ENCODE peak calls at places on chromosomes 6 and 20, in ten cellular contexts. P, A, K, R, W, U, E, O, G and H are unnamed samples. For H3K4me1 and H3K27me3, the result is how much of the 10 kb centered on the place peaks cover.

GRCh38 chr6:3208775-3209113 is 18.7 kb downstream of the TUBB2B start:
- DNase-seq in P (no peak), A (no peak), K (no peak), R (no peak), W (no peak), U (no peak), E (no peak), O (no peak), G (no peak), H (no peak)

GRCh38 chr20:51889466-51889865 is 87.1 kb upstream of the SALL4 start:
- DNase-seq in P (no peak), A (no peak), K (no peak), R (no peak), W (no peak), U (peak), E (no peak), O (no peak), G (no peak), H (no peak)

GRCh38 chr20:48620486-48621255 is 207.1 kb downstream of the PREX1 start:
- DNase-seq in P (peak), A (peak), K (peak), R (peak), W (peak), U (peak), E (peak), O (peak), G (peak), H (peak)

GRCh38 chr6:32935551-32936246 is 5.1 kb downstream of the HLA-DMB start:
- DNase-seq in P (no peak), A (no peak), K (no peak), R (no peak), W (no peak), U (no peak), E (no peak), O (no peak), G (no peak), H (no peak)

GRCh38 chr6:100185615-100186014 is 191.6 kb upstream of the MCHR2 start:
- DNase-seq in P (no peak), A (no peak), K (no peak), R (no peak), W (no peak), U (no peak), E (no peak), O (no peak), G (no peak), H (no peak)

GRCh38 chr6:139757766-139758655 is 383.6 kb upstream of the CITED2 start:
- DNase-seq in P (peak), A (peak), K (no peak), R (no peak), W (no peak), U (no peak), E (peak), O (no peak), G (no peak), H (peak)

GRCh38 chr6:159259726-159260125 is 90.5 kb downstream of the FNDC1 start:
- DNase-seq in P (no peak), A (no peak), K (no peak), R (no peak), W (no peak), U (no peak), E (peak), O (no peak), G (no peak), H (no peak)

GRCh38 chr20:59192533-59192896 is 28.9 kb downstream of the ZNF831 start:
- DNase-seq in P (no peak), A (no peak), K (peak), R (no peak), W (no peak), U (no peak), E (no peak), O (no peak), G (no peak), H (no peak)

GRCh38 chr6:112563368-112563767 is 216.2 kb downstream of the RFPL4B start:
- DNase-seq in P (peak), A (peak), K (no peak), R (no peak), W (peak), U (no peak), E (peak), O (no peak), G (peak), H (no peak)

GRCh38 chr6:7134999-7135735 is 27.4 kb downstream of the RREB1 start:
- DNase-seq in P (no peak), A (no peak), K (no peak), R (no peak), W (no peak), U (peak), E (no peak), O (no peak), G (no peak), H (no peak)

GRCh38 chr20:2890743-2891142 is 17.5 kb downstream of the PTPRA start:
- DNase-seq in P (peak), A (peak), K (no peak), R (peak), W (peak), U (no peak), E (peak), O (no peak), G (no peak), H (no peak)

GRCh38 chr6:142313284-142313683 is 11.5 kb downstream of the ADGRG6 start:
- DNase-seq in P (peak), A (peak), K (no peak), R (no peak), W (peak), U (no peak), E (peak), O (no peak), G (no peak), H (no peak)

GRCh38 chr6:106194949-106195919 is 109.1 kb downstream of the PRDM1 start:
- DNase-seq in P (peak), A (peak), K (no peak), R (peak), W (no peak), U (no peak), E (peak), O (peak), G (no peak), H (no peak)

GRCh38 chr20:53850318-53850717 is 220.1 kb downstream of the BCAS1 start:
- DNase-seq in P (no peak), A (no peak), K (no peak), R (no peak), W (no peak), U (no peak), E (no peak), O (no peak), G (no peak), H (no peak)

GRCh38 chr20:34573541-34573940 is 15.0 kb downstream of the MAP1LC3A start:
- DNase-seq in P (no peak), A (no peak), K (no peak), R (no peak), W (no peak), U (no peak), E (no peak), O (no peak), G (no peak), H (no peak)

GRCh38 chr6:80331522-80331921 is 225.1 kb downstream of the BCKDHB start:
- DNase-seq in P (no peak), A (no peak), K (no peak), R (no peak), W (no peak), U (peak), E (no peak), O (no peak), G (no peak), H (no peak)

GRCh38 chr20:49635171-49635570 is 67.2 kb upstream of the PTGIS start:
- DNase-seq in P (no peak), A (no peak), K (peak), R (no peak), W (no peak), U (no peak), E (no peak), O (no peak), G (peak), H (peak)

GRCh38 chr6:16305246-16305725 is 66.9 kb downstream of the GMPR start:
- DNase-seq in P (no peak), A (no peak), K (no peak), R (no peak), W (no peak), U (no peak), E (no peak), O (no peak), G (no peak), H (no peak)

GRCh38 chr20:9269280-9269971 is 200.5 kb downstream of the PLCB4 start:
- DNase-seq in P (peak), A (peak), K (no peak), R (no peak), W (no peak), U (no peak), E (peak), O (no peak), G (no peak), H (no peak)

GRCh38 chr20:61528591-61528990 is 276.5 kb downstream of the CDH4 start:
- DNase-seq in P (no peak), A (no peak), K (no peak), R (no peak), W (no peak), U (no peak), E (no peak), O (no peak), G (no peak), H (no peak)

GRCh38 chr20:22055981-22056380 is 350.5 kb downstream of the PAX1 start:
- DNase-seq in P (no peak), A (no peak), K (no peak), R (no peak), W (no peak), U (no peak), E (no peak), O (no peak), G (no peak), H (no peak)

GRCh38 chr6:131733376-131734016 is 22.7 kb upstream of the CTAGE9 start:
- DNase-seq in P (peak), A (peak), K (no peak), R (no peak), W (peak), U (no peak), E (peak), O (no peak), G (no peak), H (peak)

GRCh38 chr6:139152088-139152891 is 17.4 kb downstream of the HECA start:
- DNase-seq in P (peak), A (peak), K (no peak), R (no peak), W (peak), U (no peak), E (no peak), O (no peak), G (no peak), H (no peak)

GRCh38 chr6:14552891-14553290 is 435.3 kb downstream of the CD83 start:
- DNase-seq in P (no peak), A (no peak), K (no peak), R (no peak), W (no peak), U (no peak), E (no peak), O (no peak), G (no peak), H (no peak)

GRCh38 chr20:12047838-12048432 is 130.2 kb downstream of the BTBD3 start:
- DNase-seq in P (peak), A (peak), K (no peak), R (no peak), W (peak), U (no peak), E (peak), O (no peak), G (no peak), H (no peak)

GRCh38 chr20:13220857-13221297 is at the start of gene ISM1:
- DNase-seq in P (no peak), A (peak), K (no peak), R (no peak), W (no peak), U (peak), E (peak), O (no peak), G (peak), H (peak)

GRCh38 chr6:40307712-40308111 is 279.5 kb downstream of the LRFN2 start:
- DNase-seq in P (no peak), A (no peak), K (no peak), R (no peak), W (no peak), U (no peak), E (no peak), O (no peak), G (no peak), H (no peak)

GRCh38 chr6:165231581-165232276 is 77.7 kb downstream of the C6orf118 start:
- DNase-seq in P (no peak), A (peak), K (no peak), R (no peak), W (no peak), U (peak), E (peak), O (peak), G (peak), H (no peak)

GRCh38 chr6:167141667-167142432 is 15.9 kb downstream of the GPR31 start:
- DNase-seq in P (no peak), A (no peak), K (peak), R (peak), W (peak), U (peak), E (peak), O (peak), G (peak), H (no peak)

GRCh38 chr20:1377984-1378742 is 14.7 kb downstream of the FKBP1A start:
- DNase-seq in P (peak), A (peak), K (no peak), R (peak), W (peak), U (no peak), E (peak), O (peak), G (no peak), H (no peak)

GRCh38 chr20:1376007-1376406 is 16.8 kb downstream of the FKBP1A start:
- DNase-seq in P (no peak), A (no peak), K (peak), R (no peak), W (no peak), U (no peak), E (no peak), O (no peak), G (no peak), H (no peak)

GRCh38 chr20:1375515-1375914 is 17.3 kb downstream of the FKBP1A start:
- DNase-seq in P (peak), A (peak), K (peak), R (no peak), W (peak), U (no peak), E (peak), O (no peak), G (no peak), H (no peak)

GRCh38 chr20:1377341-1377871 is 15.4 kb downstream of the FKBP1A start:
- DNase-seq in P (no peak), A (no peak), K (peak), R (no peak), W (peak), U (no peak), E (no peak), O (no peak), G (no peak), H (no peak)

DNA sequence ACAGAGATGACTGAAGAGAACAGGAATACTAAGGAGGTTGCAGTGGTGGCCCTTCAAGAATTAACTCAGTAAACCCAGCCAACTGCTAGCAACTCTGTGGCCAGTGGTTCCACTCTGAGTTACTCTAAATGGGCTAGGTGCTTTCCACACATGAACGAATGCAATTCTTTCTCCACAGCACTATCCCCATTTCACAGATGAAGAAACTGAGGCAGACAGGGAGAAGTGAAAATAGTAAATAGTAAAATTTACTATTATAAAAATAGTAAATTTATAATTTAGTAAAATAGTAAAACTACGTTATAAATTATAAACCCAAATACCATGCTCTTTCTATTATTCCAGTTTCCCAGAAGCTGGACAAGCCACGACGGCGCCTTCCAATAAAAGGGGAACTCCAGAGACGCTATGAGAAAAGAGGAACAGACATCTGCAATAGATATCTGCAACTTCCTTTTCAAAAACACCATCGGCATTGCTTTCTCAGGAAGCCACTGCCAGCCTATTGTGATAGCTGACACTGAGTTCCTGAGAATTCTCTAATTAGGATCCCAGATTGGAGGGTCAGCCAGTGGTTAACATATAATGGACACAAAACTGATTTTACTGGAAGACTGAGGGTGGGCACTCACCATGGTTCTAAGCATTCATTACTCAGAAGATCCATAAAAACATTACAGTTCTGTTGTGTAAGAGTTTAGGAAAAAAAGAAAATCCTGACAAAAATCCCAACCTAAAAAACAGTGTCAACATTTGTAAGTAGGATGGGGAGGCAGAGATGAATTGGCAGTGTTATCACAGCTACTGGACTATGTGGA is 16.2 kb downstream of the FKBP1A start:
- DNase-seq in P (no peak), A (no peak), K (peak), R (no peak), W (peak), U (peak), E (peak), O (no peak), G (no peak), H (no peak)
- H3K4me1 ChIP-seq in P (under half), A (under half), K (under half), R (under half), W (half or more), U (under half), E (under half), O (under half), G (under half), H (under half)

GRCh38 chr20:40148886-40149285 is 540.1 kb downstream of the MAFB start:
- DNase-seq in P (no peak), A (no peak), K (no peak), R (no peak), W (no peak), U (no peak), E (no peak), O (no peak), G (no peak), H (no peak)

GRCh38 chr20:40144581-40144980 is 544.5 kb downstream of the MAFB start:
- DNase-seq in P (no peak), A (no peak), K (no peak), R (no peak), W (no peak), U (no peak), E (no peak), O (no peak), G (no peak), H (no peak)
- H3K27me3 ChIP-seq in P (under half), A (under half), K (under half), R (under half), W (under half), U (under half), E (under half), O (under half), G (under half), H (under half)

DNA sequence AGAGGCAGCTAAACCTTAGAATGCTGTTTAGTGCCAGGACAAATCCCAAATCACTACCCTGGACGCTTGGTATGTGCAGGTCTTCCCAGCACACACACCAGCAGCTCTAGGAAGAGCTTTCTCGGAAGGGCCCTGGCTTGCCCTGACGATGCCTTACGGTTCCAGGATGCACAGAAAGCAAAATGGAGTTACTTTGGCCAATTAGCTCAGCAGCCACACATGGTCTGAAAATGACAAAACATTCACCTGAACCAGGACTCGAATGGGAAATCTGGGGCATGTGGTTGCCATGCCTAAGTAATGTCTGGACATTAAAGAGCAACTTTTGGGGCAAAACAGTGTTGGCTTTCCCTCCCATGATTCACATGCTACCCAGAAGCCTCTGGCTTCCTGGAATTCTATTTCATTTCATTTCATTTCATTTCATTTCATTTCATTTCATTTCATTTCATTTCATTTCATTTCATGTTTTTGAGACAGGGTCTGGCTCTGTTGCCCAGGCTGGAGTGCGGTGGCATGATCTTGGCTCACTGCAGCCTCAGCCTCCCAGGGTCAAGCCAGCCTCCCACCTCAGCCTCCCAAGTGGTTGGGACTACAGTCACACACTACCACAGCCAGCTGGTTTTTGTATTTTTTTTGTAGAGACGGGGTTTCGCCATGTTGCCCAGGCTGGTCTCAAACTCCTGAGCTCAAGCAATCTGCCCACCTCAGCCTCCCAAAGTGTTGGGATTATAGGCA is 153.3 kb downstream of the ZDHHC14 start:
- DNase-seq in P (no peak), A (no peak), K (no peak), R (no peak), W (no peak), U (no peak), E (no peak), O (no peak), G (no peak), H (no peak)
- H3K4me1 ChIP-seq in P (under half), A (under half), K (under half), R (under half), W (half or more), U (half or more), E (under half), O (under half), G (under half), H (under half)

GRCh38 chr6:137492771-137493217 is 1.4 kb downstream of the OLIG3 start:
- DNase-seq in P (no peak), A (no peak), K (no peak), R (no peak), W (no peak), U (no peak), E (no peak), O (no peak), G (no peak), H (no peak)

GRCh38 chr6:137494281-137494966 is at the start of gene OLIG3:
- DNase-seq in P (no peak), A (no peak), K (no peak), R (no peak), W (no peak), U (peak), E (no peak), O (no peak), G (no peak), H (no peak)

GRCh38 chr6:137492289-137492688 is 1.9 kb downstream of the OLIG3 start:
- DNase-seq in P (no peak), A (no peak), K (no peak), R (no peak), W (no peak), U (peak), E (no peak), O (no peak), G (no peak), H (no peak)

GRCh38 chr6:137494967-137495595 is 887 bp upstream of the OLIG3 start:
- DNase-seq in P (no peak), A (no peak), K (no peak), R (no peak), W (no peak), U (peak), E (no peak), O (no peak), G (no peak), H (no peak)

DNA sequence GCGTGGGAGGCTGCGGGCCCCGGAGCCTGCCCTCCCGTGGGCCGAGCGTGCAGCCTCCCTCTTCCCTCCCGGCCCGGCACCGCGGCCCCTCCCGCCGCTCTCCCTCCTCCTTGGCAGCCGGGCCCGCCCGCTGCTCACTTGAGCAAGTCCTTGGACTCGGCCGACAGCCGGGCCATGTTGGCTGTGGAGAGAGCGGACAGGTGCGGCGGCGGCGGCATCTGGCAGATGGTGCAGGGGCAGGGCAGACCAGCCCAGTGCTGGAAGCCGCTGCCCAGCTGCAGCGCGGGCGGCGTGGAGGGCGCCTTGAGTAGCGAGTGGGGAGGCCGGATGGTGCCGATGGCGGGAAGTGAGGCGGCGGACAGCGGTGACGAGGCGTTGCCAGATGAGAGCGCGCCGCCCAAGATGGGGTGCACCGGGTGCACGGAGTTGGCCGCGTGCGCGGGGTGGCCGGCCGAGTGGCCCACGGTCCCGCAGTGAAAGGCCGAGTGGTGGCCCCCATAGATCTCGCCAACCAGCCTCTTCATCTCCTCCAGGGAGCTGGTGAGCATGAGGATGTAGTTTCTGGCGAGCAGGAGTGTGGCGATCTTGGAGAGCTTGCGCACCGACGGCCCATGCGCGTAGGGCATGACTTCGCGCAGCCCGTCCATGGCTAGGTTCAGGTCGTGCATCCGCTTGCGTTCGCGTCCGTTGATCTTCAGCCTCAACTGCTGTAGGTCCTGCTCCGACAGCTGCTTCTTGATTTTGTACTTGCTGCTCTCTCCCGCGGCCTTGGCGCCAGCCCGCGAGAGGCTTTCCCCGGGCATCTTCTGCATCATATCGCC is 766 bp downstream of the OLIG3 start:
- DNase-seq in P (no peak), A (no peak), K (peak), R (peak), W (no peak), U (peak), E (no peak), O (no peak), G (no peak), H (no peak)
- H3K27me3 ChIP-seq in P (half or more), A (half or more), K (half or more), R (half or more), W (half or more), U (half or more), E (half or more), O (under half), G (half or more), H (half or more)

GRCh38 chr20:57680934-57681914 is 28.6 kb downstream of the PMEPA1 start:
- DNase-seq in P (no peak), A (no peak), K (no peak), R (no peak), W (no peak), U (no peak), E (no peak), O (no peak), G (no peak), H (no peak)
- H3K4me1 ChIP-seq in P (under half), A (under half), K (under half), R (under half), W (under half), U (under half), E (under half), O (under half), G (under half), H (under half)